ENCODE peak calls at places on chromosome 20, in nine cellular contexts. O is SJSA1, Z is ovary, J is NCI-H446 treated with DMSO at 0.1 percent for 48 hours, T is Calu3, V is thoracic aorta, S is left ventricle myocardium superior, K is ACHN, Q is cardiac muscle cell. U is an unnamed sample.

GRCh38 chr20:34921436-34921835 is 34.2 kb downstream of the GSS start:
- DNase-seq in Z (no peak), J (no peak), Q (no peak), T (no peak), O (no peak), K (no peak), V (no peak), S (no peak), U (no peak)

GRCh38 chr20:51586005-51586440 is 43.5 kb upstream of the NFATC2 start:
- DNase-seq in K (peak), Q (peak), S (no peak), V (no peak), J (no peak), O (peak), Z (no peak), T (no peak), U (no peak)

GRCh38 chr20:64113796-64114355 is 6.5 kb upstream of the NPBWR2 start:
- DNase-seq in K (no peak), Q (no peak), T (peak), V (no peak), J (no peak), O (no peak), S (peak), Z (no peak), U (no peak)

GRCh38 chr20:62716198-62716940 is 7.7 kb downstream of the NTSR1 start:
- DNase-seq in Q (no peak), O (no peak), T (no peak), Z (no peak), J (no peak), K (no peak), V (no peak), S (peak), U (no peak)

GRCh38 chr20:3714092-3714491 is 1.7 kb upstream of the SIGLEC1 start:
- DNase-seq in K (no peak), Q (no peak), V (no peak), Z (no peak), T (no peak), J (no peak), S (no peak), O (no peak), U (no peak)

GRCh38 chr20:23654005-23654404 is 16.2 kb upstream of the CST3 start:
- DNase-seq in S (no peak), K (no peak), T (no peak), Q (no peak), V (no peak), Z (no peak), O (no peak), J (no peak), U (no peak)

GRCh38 chr20:17966432-17967312 is 1.9 kb downstream of the SNX5 start:
- DNase-seq in V (no peak), O (peak), J (no peak), T (no peak), S (no peak), Q (peak), K (peak), Z (no peak), U (no peak)

GRCh38 chr20:8523684-8524083 is 391.6 kb downstream of the PLCB1 start:
- DNase-seq in J (peak), T (no peak), Q (peak), K (no peak), Z (no peak), V (no peak), O (no peak), S (no peak), U (no peak)

GRCh38 chr20:46545077-46545826 is 5.2 kb downstream of the OCSTAMP start:
- DNase-seq in J (no peak), V (no peak), S (no peak), K (no peak), Z (no peak), Q (peak), O (no peak), T (no peak), U (no peak)

GRCh38 chr20:36063916-36064660 is 90.5 kb upstream of the EPB41L1 start:
- DNase-seq in S (no peak), V (no peak), O (no peak), T (no peak), J (no peak), Q (no peak), Z (no peak), K (no peak), U (no peak)

GRCh38 chr20:9498322-9498721 is 16.1 kb upstream of the LAMP5 start:
- DNase-seq in Q (no peak), V (no peak), S (no peak), Z (no peak), J (no peak), O (no peak), T (no peak), K (no peak), U (no peak)

GRCh38 chr20:47951521-47951951 is 166.3 kb upstream of the SULF2 start:
- DNase-seq in J (no peak), T (no peak), O (peak), Q (peak), Z (no peak), V (no peak), S (no peak), K (no peak), U (no peak)

GRCh38 chr20:44579313-44580090 is 2.9 kb upstream of the PKIG start:
- DNase-seq in Z (no peak), T (no peak), Q (no peak), V (no peak), J (no peak), K (no peak), O (peak), S (no peak), U (no peak)

GRCh38 chr20:63102720-63103375 is 96.1 kb upstream of the BHLHE23 start:
- DNase-seq in J (no peak), K (no peak), S (peak), T (no peak), Q (peak), Z (no peak), V (no peak), O (no peak), U (no peak)

GRCh38 chr20:35404614-35405259 is 7.0 kb downstream of the UQCC1 start:
- DNase-seq in O (no peak), Z (no peak), V (no peak), Q (no peak), J (no peak), T (no peak), K (no peak), S (no peak), U (no peak)

GRCh38 chr20:36606171-36607116 is 865 bp downstream of the RAB5IF start:
- DNase-seq in V (no peak), J (no peak), Z (no peak), Q (peak), S (no peak), K (peak), T (peak), O (peak), U (no peak)

GRCh38 chr20:50328996-50329898 is 138.6 kb downstream of the CEBPB start:
- DNase-seq in K (no peak), S (no peak), Q (no peak), J (no peak), V (no peak), Z (no peak), O (no peak), T (no peak), U (no peak)

GRCh38 chr20:11092151-11092550 is 418.4 kb upstream of the JAG1 start:
- DNase-seq in J (no peak), Z (no peak), S (no peak), V (no peak), T (no peak), Q (no peak), O (no peak), K (no peak), U (no peak)

GRCh38 chr20:4041748-4042411 is 26.5 kb upstream of the RNF24 start:
- DNase-seq in T (peak), J (no peak), K (peak), Z (peak), V (no peak), S (peak), Q (peak), O (no peak), U (peak)

GRCh38 chr20:49794336-49795124 is 18.1 kb upstream of the SLC9A8 start:
- DNase-seq in V (no peak), S (no peak), J (no peak), Z (no peak), T (peak), Q (peak), K (no peak), O (no peak), U (no peak)

GRCh38 chr20:43231829-43232228 is 42.1 kb upstream of the PTPRT start:
- DNase-seq in K (no peak), J (no peak), T (no peak), O (no peak), Q (no peak), S (no peak), Z (no peak), V (no peak), U (no peak)

GRCh38 chr20:3092611-3093379 is 8.3 kb upstream of the AVP start:
- DNase-seq in T (no peak), Q (peak), S (peak), K (no peak), J (no peak), O (no peak), V (no peak), Z (no peak), U (no peak)

GRCh38 chr20:58048096-58048702 is 180.3 kb downstream of the ANKRD60 start:
- DNase-seq in K (peak), J (peak), S (no peak), Z (no peak), V (no peak), Q (peak), T (peak), O (peak), U (peak)